ENCODE peak calls at places on chromosomes 6 and 20, in four cellular contexts. F is NT2/D1, P is Peyer's patch, G is prostate gland. L is an unnamed sample. For H3K4me1 and H3K27me3, the result is how much of the 10 kb centered on the place peaks cover.

GRCh38 chr6:13717787-13718458 is 6.3 kb upstream of the RANBP9 start:
- DNase-seq in F (no peak), P (no peak), G (no peak), L (no peak)

GRCh38 chr6:3001146-3001772 is 1.6 kb downstream of the NQO2 start:
- DNase-seq in F (no peak), P (no peak), G (no peak), L (no peak)

GRCh38 chr6:13484138-13484708 is 3.2 kb downstream of the GFOD1 start:
- DNase-seq in F (no peak), P (no peak), G (no peak), L (no peak)

GRCh38 chr6:20791932-20792331 is 257.7 kb downstream of the CDKAL1 start:
- DNase-seq in F (no peak), P (no peak), G (no peak), L (no peak)

GRCh38 chr20:2123720-2124119 is 22.1 kb downstream of the STK35 start:
- DNase-seq in F (no peak), P (no peak), G (no peak), L (no peak)

GRCh38 chr20:58065508-58066361 is 162.7 kb downstream of the ANKRD60 start:
- DNase-seq in F (no peak), P (no peak), G (no peak), L (no peak)

GRCh38 chr6:130324657-130325056 is 41.2 kb upstream of the TMEM200A start:
- DNase-seq in F (no peak), P (no peak), G (no peak), L (no peak)

GRCh38 chr6:4296552-4296951 is 161.2 kb upstream of the ECI2 start:
- DNase-seq in F (no peak), P (no peak), G (no peak), L (no peak)

GRCh38 chr6:46491789-46492547 is 719 bp upstream of the RCAN2 start:
- DNase-seq in F (no peak), P (peak), G (peak), L (no peak)

GRCh38 chr6:11494786-11495564 is 42.6 kb upstream of the TMEM170B start:
- DNase-seq in F (no peak), P (no peak), G (no peak), L (no peak)

GRCh38 chr6:15464211-15464725 is 198.6 kb downstream of the DTNBP1 start:
- DNase-seq in F (no peak), P (no peak), G (no peak), L (peak)

GRCh38 chr6:167920165-167920564 is 77.3 kb upstream of the KIF25 start:
- DNase-seq in F (no peak), P (no peak), G (no peak), L (no peak)

GRCh38 chr6:27492776-27493175 is 19.9 kb upstream of the ZNF184 start:
- DNase-seq in F (no peak), P (no peak), G (no peak), L (no peak)

GRCh38 chr6:15065603-15066002 is 180.3 kb upstream of the JARID2 start:
- DNase-seq in F (no peak), P (no peak), G (no peak), L (peak)

GRCh38 chr20:23245553-23246128 is 105.0 kb upstream of the NXT1 start:
- DNase-seq in F (no peak), P (no peak), G (peak), L (no peak)

GRCh38 chr6:31228484-31228883 is 43.4 kb downstream of the HLA-C start:
- DNase-seq in F (no peak), P (no peak), G (no peak), L (no peak)

GRCh38 chr20:23161244-23161875 is 75.2 kb upstream of the CD93 start:
- DNase-seq in F (no peak), P (peak), G (no peak), L (no peak)

GRCh38 chr20:53216856-53217576 is 244.9 kb downstream of the TSHZ2 start:
- DNase-seq in F (peak), P (peak), G (peak), L (no peak)

GRCh38 chr6:46211917-46212316 is 41.1 kb upstream of the ENPP5 start:
- DNase-seq in F (no peak), P (no peak), G (no peak), L (no peak)

GRCh38 chr6:37371158-37372083 is 17.6 kb downstream of the RNF8 start:
- DNase-seq in F (no peak), P (no peak), G (no peak), L (no peak)

GRCh38 chr6:89281779-89282246 is 33.3 kb downstream of the GABRR2 start:
- DNase-seq in F (peak), P (no peak), G (no peak), L (peak)

GRCh38 chr20:22555791-22556564 is 28.4 kb downstream of the FOXA2 start:
- DNase-seq in F (no peak), P (no peak), G (no peak), L (no peak)

GRCh38 chr6:21996425-21997207 is 300.2 kb downstream of the PRL start:
- DNase-seq in F (no peak), P (no peak), G (no peak), L (peak)

GRCh38 chr6:125596020-125596419 is 153.4 kb upstream of the HEY2 start:
- DNase-seq in F (no peak), P (no peak), G (no peak), L (no peak)

GRCh38 chr20:44576297-44576696 is 6.1 kb upstream of the PKIG start:
- DNase-seq in F (no peak), P (no peak), G (no peak), L (no peak)
- H3K4me1 ChIP-seq in F (under half), P (under half), G (under half), L (under half)

GRCh38 chr20:41895216-41895615 is 277.0 kb upstream of the CHD6 start:
- DNase-seq in F (no peak), P (no peak), G (no peak), L (no peak)
- H3K4me3 ChIP-seq in F (no peak), P (no peak), G (no peak), L (no peak)

DNA sequence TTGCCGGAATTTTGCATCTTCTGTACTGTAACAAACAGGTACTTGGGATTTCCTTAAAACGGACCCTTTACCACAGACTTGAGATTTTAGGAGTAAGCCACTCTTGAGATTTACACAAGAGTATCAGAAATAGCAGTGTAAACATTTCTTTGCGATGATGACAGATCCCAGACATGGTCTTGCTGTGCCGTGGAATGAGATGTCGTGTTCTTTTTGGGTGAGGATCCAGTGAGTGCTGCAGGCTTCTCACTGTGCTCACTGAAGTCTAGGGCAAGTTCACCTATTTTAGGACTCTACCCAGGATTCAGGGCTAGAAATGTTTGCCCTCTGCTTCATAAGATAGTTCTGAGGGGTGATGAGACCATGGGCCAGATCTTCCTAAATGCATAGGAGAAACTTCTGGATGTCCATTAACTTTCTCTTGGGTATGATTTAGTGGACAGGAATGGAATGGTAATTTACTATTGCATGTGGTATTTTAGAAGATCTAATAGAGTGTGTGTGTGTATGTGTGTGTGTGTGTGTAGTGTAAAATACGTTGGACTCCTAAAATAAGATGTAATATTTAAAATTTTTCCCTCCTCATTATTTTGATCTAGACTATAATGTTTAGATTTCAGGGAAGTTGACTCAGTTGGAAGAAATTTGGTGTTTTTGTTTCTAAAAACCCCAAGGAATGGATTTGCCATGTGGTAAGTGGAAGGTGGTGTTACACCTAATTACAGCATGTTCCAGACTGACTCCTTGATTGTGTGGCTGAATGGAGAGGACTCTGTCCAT is 8.5 kb downstream of the LRRC1 start:
- DNase-seq in F (no peak), P (no peak), G (no peak), L (no peak)
- H3K27me3 ChIP-seq in F (under half), P (under half), G (under half), L (under half)

GRCh38 chr6:136178749-136179148 is 71.4 kb downstream of the MTFR2 start:
- DNase-seq in F (no peak), P (no peak), G (no peak), L (no peak)
- H3K4me1 ChIP-seq in F (under half), P (under half), G (under half), L (under half)

GRCh38 chr20:20368414-20369352 is 779 bp downstream of the INSM1 start:
- DNase-seq in F (no peak), P (no peak), G (no peak), L (no peak)
- H3K4me3 ChIP-seq in F (peak), P (peak), G (peak), L (peak)

GRCh38 chr20:62778601-62779416 is 17.5 kb upstream of the MRGBP start:
- DNase-seq in F (no peak), P (no peak), G (no peak), L (no peak)
- H3K27me3 ChIP-seq in F (under half), P (under half), G (under half), L (under half)